ENCODE peak calls at places on chromosome 7, in five cellular contexts. Z is activated CD4-positive, alpha-beta T cell treated with anti-CD3 and anti-CD28 coated beads, Interleukin-2, amount 50 U/mL, for 48 hours; E is LHCN-M2; M is AG08395; H is mucosa of gallbladder. F is an unnamed sample.

GRCh38 chr7:137717811-137718271 is 128.9 kb downstream of the DGKI start:
- DNase-seq in Z (no peak), E (peak), M (no peak), H (no peak), F (no peak)

GRCh38 chr7:33824911-33825459 is 80.4 kb upstream of the BMPER start:
- DNase-seq in Z (no peak), E (peak), M (no peak), H (no peak), F (no peak)

GRCh38 chr7:36084485-36085091 is 68.5 kb upstream of the EEPD1 start:
- DNase-seq in Z (no peak), E (peak), M (peak), H (peak), F (no peak)

GRCh38 chr7:12783421-12783820 is 96.0 kb downstream of the ARL4A start:
- DNase-seq in Z (no peak), E (no peak), M (no peak), H (no peak), F (no peak)

GRCh38 chr7:60706-61105 is 131.7 kb upstream of the FAM20C start:
- DNase-seq in Z (no peak), E (no peak), M (no peak), H (no peak), F (no peak)

GRCh38 chr7:38049679-38050078 is 128.4 kb upstream of the STARD3NL start:
- DNase-seq in Z (no peak), E (no peak), M (no peak), H (no peak), F (no peak)

GRCh38 chr7:46279290-46279689 is 358.2 kb upstream of the IGFBP3 start:
- DNase-seq in Z (no peak), E (no peak), M (no peak), H (no peak), F (no peak)

GRCh38 chr7:25989140-25989705 is 162.8 kb upstream of the NFE2L3 start:
- DNase-seq in Z (no peak), E (no peak), M (no peak), H (no peak), F (no peak)

GRCh38 chr7:151091431-151091830 is 5.2 kb downstream of the AGAP3 start:
- DNase-seq in Z (no peak), E (no peak), M (no peak), H (no peak), F (no peak)